ENCODE peak calls at places on chromosomes 7 and 10, in five cellular contexts. K is A549, G is fibroblast of lung, S is thoracic aorta, D is mammary epithelial cell. O is an unnamed sample. For H3K4me1, the result is how much of the 10 kb centered on the place peaks cover.

GRCh38 chr10:92822964-92823363 is 25.4 kb upstream of the EXOC6 start:
- DNase-seq in K (peak), G (peak), S (no peak), D (no peak), O (no peak)

GRCh38 chr10:74947781-74948401 is 121.5 kb downstream of the KAT6B start:
- DNase-seq in K (no peak), G (no peak), S (no peak), D (no peak), O (no peak)

GRCh38 chr7:157310676-157311185 is 26.1 kb upstream of the DNAJB6 start:
- DNase-seq in K (no peak), G (peak), S (no peak), D (peak), O (peak)

GRCh38 chr10:21724020-21724589 is 190.1 kb downstream of the MLLT10 start:
- DNase-seq in K (peak), G (peak), S (no peak), D (no peak), O (no peak)

GRCh38 chr7:5625938-5626337 is 155.5 kb downstream of the RNF216 start:
- DNase-seq in K (no peak), G (peak), S (no peak), D (peak), O (peak)

GRCh38 chr7:149733131-149733531 is 40.3 kb downstream of the ZNF467 start:
- DNase-seq in K (no peak), G (no peak), S (no peak), D (no peak), O (peak)

GRCh38 chr7:151903249-151904032 is 26.5 kb upstream of the PRKAG2 start:
- DNase-seq in K (no peak), G (no peak), S (no peak), D (no peak), O (peak)

GRCh38 chr10:98414932-98415709 is at the start of gene PYROXD2:
- DNase-seq in K (peak), G (peak), S (peak), D (peak), O (peak)

GRCh38 chr10:22897371-22897770 is 30.5 kb upstream of the ARMC3 start:
- DNase-seq in K (no peak), G (no peak), S (no peak), D (no peak), O (no peak)

DNA sequence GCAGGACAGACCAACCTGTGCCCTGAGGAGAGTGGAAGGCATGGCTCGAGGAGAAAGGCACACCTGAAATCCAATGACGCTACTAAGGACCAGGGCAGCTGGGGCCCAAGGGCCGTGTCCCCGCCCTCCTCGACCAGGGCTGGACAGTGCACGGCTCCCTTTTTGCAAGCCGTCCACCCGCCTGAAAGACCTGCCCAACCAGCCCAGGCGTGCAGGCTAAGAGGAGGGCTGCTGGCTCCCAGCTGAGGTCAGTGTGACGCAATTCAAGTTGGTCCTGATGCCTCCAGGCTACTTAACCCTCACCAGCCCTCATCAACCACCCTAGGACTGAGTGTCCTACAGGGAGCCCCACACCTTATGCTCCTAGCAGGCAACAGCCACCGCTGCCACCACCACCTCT is 69.3 kb downstream of the DLG5 start:
- DNase-seq in K (no peak), G (no peak), S (no peak), D (peak), O (no peak)
- H3K4me1 ChIP-seq in K (under half), G (under half), S (under half), D (under half), O (under half)

DNA sequence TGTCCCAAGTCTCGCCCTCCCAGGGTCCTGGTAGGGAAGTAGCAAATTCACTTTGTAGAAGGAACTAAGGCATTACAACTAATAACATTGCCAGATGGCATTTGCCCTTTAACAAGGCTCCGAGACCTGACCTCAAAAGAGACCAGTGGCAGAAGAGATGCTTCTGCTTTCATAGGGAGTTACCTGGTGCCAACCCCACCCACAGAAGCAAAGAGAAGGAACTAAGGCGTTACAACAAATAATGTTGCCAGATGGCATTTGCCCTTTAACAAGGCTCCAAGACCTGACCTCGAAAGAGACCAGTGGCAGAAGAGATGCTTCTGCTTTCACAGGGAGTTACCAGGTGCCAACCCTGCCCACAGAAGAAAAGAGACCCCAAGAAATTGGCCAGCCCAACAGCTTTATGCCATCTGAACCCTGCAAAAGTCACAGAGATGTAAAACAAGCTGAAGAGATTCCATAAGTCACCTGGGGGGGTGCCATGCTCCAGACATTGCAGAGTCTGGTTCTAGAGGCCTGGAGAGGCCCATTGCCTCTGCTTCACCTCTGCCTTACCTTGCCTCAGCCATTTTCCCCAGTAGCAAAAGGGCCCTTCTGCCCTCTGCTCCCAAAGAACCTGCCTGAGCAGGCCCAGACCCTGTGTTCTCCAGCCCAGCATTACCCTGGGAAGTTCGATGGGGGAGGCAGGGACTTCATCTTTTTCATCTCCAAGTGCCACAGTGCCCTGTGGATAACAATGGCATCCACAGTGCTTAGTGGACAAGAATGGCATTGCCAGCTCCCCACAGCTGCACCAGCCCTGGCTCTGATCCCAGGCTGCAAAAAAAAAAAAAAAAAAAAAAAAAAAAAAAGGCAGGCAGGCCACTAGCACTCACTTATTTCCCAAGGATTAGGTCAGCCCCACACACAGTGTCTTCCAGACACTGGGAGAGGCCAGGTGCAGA is 179.5 kb upstream of the PLXNA4 start:
- DNase-seq in K (no peak), G (peak), S (no peak), D (peak), O (peak)
- TF ChIP-seq CTCF in K (no peak), G (no peak), S (no peak), D (peak), O (no peak)

GRCh38 chr10:11245510-11245909 is 227.8 kb downstream of the CELF2 start:
- DNase-seq in K (no peak), G (peak), S (no peak), D (no peak), O (no peak)

GRCh38 chr10:11243425-11244222 is 226.0 kb downstream of the CELF2 start:
- DNase-seq in K (no peak), G (peak), S (no peak), D (no peak), O (no peak)

GRCh38 chr10:11245981-11246590 is 228.4 kb downstream of the CELF2 start:
- DNase-seq in K (no peak), G (no peak), S (no peak), D (no peak), O (no peak)

GRCh38 chr10:11245095-11245479 is 227.4 kb downstream of the CELF2 start:
- DNase-seq in K (no peak), G (no peak), S (no peak), D (no peak), O (no peak)

GRCh38 chr10:11242443-11243386 is 225.0 kb downstream of the CELF2 start:
- DNase-seq in K (no peak), G (peak), S (no peak), D (no peak), O (no peak)
- H3K4me1 ChIP-seq in K (under half), G (under half), S (under half), D (under half), O (under half)

GRCh38 chr10:106917452-106918055 is 247.0 kb downstream of the SORCS1 start:
- DNase-seq in K (no peak), G (no peak), S (no peak), D (no peak), O (no peak)
- TF ChIP-seq CTCF in K (no peak), G (no peak), S (no peak), D (no peak), O (no peak)

GRCh38 chr10:118982366-118982765 is 47.1 kb upstream of the NANOS1 start:
- DNase-seq in K (no peak), G (no peak), S (no peak), D (no peak), O (no peak)
- H3K4me1 ChIP-seq in K (under half), G (under half), S (under half), D (under half), O (under half)

GRCh38 chr7:26398436-26399308 is 107.0 kb downstream of the SNX10 start:
- DNase-seq in K (peak), G (peak), S (peak), D (peak), O (peak)
- TF ChIP-seq CTCF in K (no peak), G (no peak), S (no peak), D (no peak), O (no peak)

DNA sequence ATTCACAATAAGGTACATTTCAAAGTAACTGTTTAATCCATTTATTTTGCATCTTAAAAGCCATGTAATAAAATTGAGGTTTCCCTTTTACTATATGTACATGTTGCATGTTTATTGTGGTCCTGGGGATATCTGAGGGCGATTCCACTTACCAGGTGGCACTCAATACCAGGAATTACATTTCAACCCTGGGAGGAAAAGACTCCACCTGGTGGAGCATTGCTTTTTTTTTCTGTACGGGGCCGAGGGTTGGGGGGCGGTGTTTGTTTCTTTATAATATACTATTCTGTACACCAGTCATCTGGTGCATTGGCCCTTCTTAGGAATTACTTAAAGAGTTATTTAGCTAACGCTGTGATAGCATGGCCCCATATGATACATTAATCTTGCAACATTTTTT is 7.1 kb upstream of the HGF start:
- DNase-seq in K (no peak), G (no peak), S (no peak), D (no peak), O (no peak)
- H3K4me1 ChIP-seq in K (under half), G (under half), S (under half), D (under half), O (under half)

GRCh38 chr7:77799078-77799964 is 748 bp downstream of the PHTF2 start:
- DNase-seq in K (peak), G (peak), S (no peak), D (peak), O (peak)
- TF ChIP-seq CTCF in K (no peak), G (no peak), S (no peak), D (no peak), O (no peak)

GRCh38 chr10:30441974-30442606 is 8.1 kb downstream of the MAP3K8 start:
- DNase-seq in K (no peak), G (no peak), S (no peak), D (no peak), O (no peak)

GRCh38 chr10:30443049-30443448 is 9.1 kb downstream of the MAP3K8 start:
- DNase-seq in K (no peak), G (no peak), S (no peak), D (no peak), O (no peak)

GRCh38 chr10:30438016-30438850 is 4.2 kb downstream of the MAP3K8 start:
- DNase-seq in K (no peak), G (peak), S (no peak), D (no peak), O (peak)

GRCh38 chr10:30437039-30437781 is 3.2 kb downstream of the MAP3K8 start:
- DNase-seq in K (peak), G (peak), S (no peak), D (no peak), O (peak)

DNA sequence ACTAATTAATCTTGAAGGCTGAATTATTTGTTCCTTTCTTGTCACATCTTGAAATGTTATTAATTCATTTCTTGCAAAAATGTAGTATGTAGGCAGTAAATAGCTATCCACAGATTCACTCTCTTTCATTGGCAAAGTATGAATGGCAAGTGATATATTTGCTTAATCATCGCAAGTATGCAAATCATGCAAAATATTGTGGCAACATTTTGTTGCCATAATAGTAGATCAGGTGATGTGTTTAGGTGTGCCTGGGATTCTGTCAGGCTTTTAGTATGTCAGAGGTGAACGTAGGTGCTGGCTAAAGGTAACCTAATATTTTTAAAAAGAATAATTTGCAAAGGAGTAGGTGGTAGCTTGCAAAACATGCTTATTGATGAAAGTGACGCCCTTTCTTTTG is 5.9 kb downstream of the MAP3K8 start:
- DNase-seq in K (no peak), G (no peak), S (no peak), D (no peak), O (no peak)
- H3K4me1 ChIP-seq in K (half or more), G (under half), S (half or more), D (under half), O (under half)

O was measured in osteoblast.